ENCODE peak calls at places on chromosomes 13 and 19, in four cellular contexts. O is globus pallidus; X is stimulated activated CD4-positive, alpha-beta T cell treated with anti-CD3 and anti-CD28 coated beads, Interleukin-2, amount 100 ng/mL, for 48 hours; T is thoracic aorta. Q is an unnamed sample.

GRCh38 chr13:106415971-106416370 is 119.5 kb downstream of the EFNB2 start:
- DNase-seq in O (peak; percentile 43), X (no peak), T (no peak), Q (peak; percentile 51)

GRCh38 chr19:13887039-13887438 is 10.1 kb downstream of the NANOS3 start:
- DNase-seq in T (no peak), X (no peak), O (no peak), Q (no peak)

GRCh38 chr19:55354698-55355212 is at the start of gene COX6B2:
- DNase-seq in T (no peak), O (no peak), X (no peak), Q (no peak)

GRCh38 chr13:44231786-44232516 is 141.7 kb upstream of the SERP2 start:
- DNase-seq in O (no peak), T (no peak), X (no peak), Q (peak; percentile 98)

GRCh38 chr19:51772977-51773376 is 12.0 kb downstream of the FPR2 start:
- DNase-seq in X (no peak), O (no peak), T (no peak), Q (no peak)

GRCh38 chr13:113750554-113751399 is 8.2 kb upstream of the TMEM255B start:
- DNase-seq in X (no peak), O (no peak), T (no peak), Q (no peak)

GRCh38 chr13:112962396-112962795 is 6.6 kb upstream of the MCF2L start:
- DNase-seq in T (no peak), X (no peak), O (no peak), Q (no peak)

GRCh38 chr13:75178436-75178835 is 303.5 kb downstream of the TBC1D4 start:
- DNase-seq in X (no peak), T (no peak), O (no peak), Q (no peak)

GRCh38 chr19:3716147-3716668 is 8.0 kb downstream of the TJP3 start:
- DNase-seq in T (no peak), X (no peak), O (no peak), Q (no peak)